ENCODE peak calls at places on chromosomes 6 and 20, in seven cellular contexts. O is stomach; C is stimulated activated CD8-positive, alpha-beta memory T cell treated with anti-CD3 and anti-CD28 coated beads, Interleukin-4, amount 100 ng/mL, for 1 hour; Z is A549; H is pons; B is stimulated activated CD4-positive, alpha-beta T cell treated with anti-CD3 and anti-CD28 coated beads, Interleukin-12 subunit alpha, Interleukin-12 subunit beta, amount 100 ng/mL, for 4 hours; L is fibroblast of pulmonary artery. V is an unnamed sample.

GRCh38 chr6:30687659-30688431 is 1.4 kb upstream of the PPP1R18 start:
- DNase-seq in O (no peak), H (no peak), C (no peak), Z (no peak), L (peak), B (no peak), V (no peak)

GRCh38 chr6:133341607-133342158 is 100.5 kb downstream of the EYA4 start:
- DNase-seq in Z (peak), L (peak), C (no peak), H (no peak), O (no peak), B (no peak), V (no peak)

GRCh38 chr20:11193241-11193640 is 519.4 kb upstream of the JAG1 start:
- DNase-seq in Z (no peak), L (no peak), H (no peak), B (no peak), C (no peak), O (no peak), V (no peak)

GRCh38 chr6:32883789-32884188 is 29.8 kb downstream of the PSMB9 start:
- DNase-seq in O (no peak), H (no peak), Z (no peak), C (no peak), B (no peak), L (peak), V (no peak)

GRCh38 chr20:34293589-34293988 is 9.6 kb downstream of the AHCY start:
- DNase-seq in C (no peak), Z (no peak), H (no peak), B (no peak), O (no peak), L (no peak), V (no peak)

GRCh38 chr6:1081566-1081965 is 230.3 kb upstream of the FOXQ1 start:
- DNase-seq in H (no peak), Z (no peak), O (no peak), L (no peak), C (no peak), B (no peak), V (no peak)

GRCh38 chr6:33840064-33840926 is 36.5 kb upstream of the MLN start:
- DNase-seq in L (peak), B (no peak), Z (peak), C (no peak), O (no peak), H (peak), V (peak)

GRCh38 chr6:156925718-156926607 is 148.8 kb downstream of the ARID1B start:
- DNase-seq in H (no peak), B (no peak), L (no peak), O (no peak), C (no peak), Z (no peak), V (no peak)

GRCh38 chr20:532530-532929 is 11.1 kb downstream of the CSNK2A1 start:
- DNase-seq in C (no peak), B (no peak), O (no peak), Z (no peak), L (no peak), H (no peak), V (no peak)

GRCh38 chr6:25334793-25335192 is 55.6 kb downstream of the CARMIL1 start:
- DNase-seq in Z (no peak), C (no peak), O (no peak), B (no peak), H (no peak), L (no peak), V (no peak)

GRCh38 chr20:56442381-56443365 is 25.8 kb upstream of the RTF2 start:
- DNase-seq in Z (no peak), C (no peak), O (no peak), B (no peak), L (peak), H (no peak), V (no peak)

GRCh38 chr6:20542927-20543602 is 8.8 kb downstream of the CDKAL1 start:
- DNase-seq in O (no peak), L (peak), B (no peak), H (no peak), C (no peak), Z (peak), V (no peak)

GRCh38 chr6:7997311-7997710 is 66.9 kb downstream of the BLOC1S5 start:
- DNase-seq in Z (no peak), B (no peak), L (no peak), C (no peak), H (no peak), O (no peak), V (no peak)

GRCh38 chr6:50135968-50136367 is 86.2 kb upstream of the DEFB112 start:
- DNase-seq in C (no peak), H (no peak), O (no peak), Z (no peak), L (no peak), B (no peak), V (no peak)

GRCh38 chr6:25250878-25251277 is 28.3 kb upstream of the CARMIL1 start:
- DNase-seq in O (no peak), L (no peak), Z (peak), B (no peak), C (no peak), H (no peak), V (no peak)

GRCh38 chr20:21315138-21315537 is 12.0 kb downstream of the XRN2 start:
- DNase-seq in O (no peak), B (no peak), C (no peak), Z (no peak), H (no peak), L (peak), V (peak)

GRCh38 chr6:34149831-34150400 is 4.0 kb upstream of the GRM4 start:
- DNase-seq in L (no peak), H (no peak), B (no peak), Z (no peak), O (no peak), C (no peak), V (no peak)

GRCh38 chr6:23269436-23269835 is 700.1 kb downstream of the HDGFL1 start:
- DNase-seq in Z (no peak), H (no peak), L (peak), O (no peak), B (no peak), C (no peak), V (no peak)

GRCh38 chr6:18513253-18513798 is 126.2 kb downstream of the RNF144B start:
- DNase-seq in Z (no peak), B (no peak), O (no peak), C (no peak), H (no peak), L (no peak), V (no peak)

GRCh38 chr20:2162125-2162822 is 60.6 kb downstream of the STK35 start:
- DNase-seq in O (no peak), H (no peak), Z (no peak), B (no peak), L (peak), C (no peak), V (no peak)

GRCh38 chr6:13425971-13426931 is 61.1 kb downstream of the GFOD1 start:
- DNase-seq in H (no peak), Z (no peak), L (peak), B (no peak), O (no peak), C (no peak), V (no peak)

GRCh38 chr6:30931959-30932645 is at the start of gene SFTA2:
- DNase-seq in O (no peak), C (no peak), Z (no peak), H (no peak), B (no peak), L (no peak), V (no peak)

GRCh38 chr20:29878281-29878741 is 1379.2 kb upstream of the DEFB115 start:
- DNase-seq in O (peak), L (peak), H (peak), B (no peak), Z (peak), C (no peak), V (no peak)

GRCh38 chr6:98904096-98904495 is 43.6 kb downstream of the FBXL4 start:
- DNase-seq in C (no peak), O (no peak), Z (no peak), H (no peak), B (no peak), L (peak), V (no peak)

GRCh38 chr6:143539723-143540122 is 28.2 kb upstream of the FUCA2 start:
- DNase-seq in B (no peak), H (no peak), Z (no peak), L (no peak), C (no peak), O (no peak), V (no peak)

GRCh38 chr6:84687487-84687886 is 76.9 kb downstream of the TBX18 start:
- DNase-seq in H (no peak), Z (no peak), O (no peak), B (no peak), L (peak), C (no peak), V (no peak)

GRCh38 chr6:142300758-142301251 is 1.0 kb upstream of the ADGRG6 start:
- DNase-seq in Z (peak), O (peak), L (peak), B (no peak), H (no peak), C (no peak), V (no peak)

GRCh38 chr6:1606533-1607235 is 3.0 kb upstream of the FOXC1 start:
- DNase-seq in H (no peak), L (no peak), C (no peak), Z (no peak), B (no peak), O (no peak), V (no peak)

GRCh38 chr20:1811621-1812498 is 83.3 kb upstream of the SIRPA start:
- DNase-seq in L (no peak), H (peak), O (no peak), C (no peak), Z (peak), B (no peak), V (no peak)

GRCh38 chr6:46098678-46099077 is 31.1 kb upstream of the ENPP4 start:
- DNase-seq in Z (no peak), L (no peak), O (peak), H (peak), B (no peak), C (no peak), V (no peak)

GRCh38 chr6:24859608-24860007 is 60.9 kb upstream of the ARMH2 start:
- DNase-seq in L (no peak), O (no peak), C (no peak), H (no peak), Z (no peak), B (no peak), V (no peak)

GRCh38 chr6:9458424-9458823 is 956.5 kb downstream of the TFAP2A start:
- DNase-seq in H (no peak), B (no peak), O (no peak), Z (no peak), C (no peak), L (no peak), V (no peak)

GRCh38 chr6:169172435-169172834 is 81.2 kb downstream of the THBS2 start:
- DNase-seq in Z (peak), O (no peak), H (no peak), B (no peak), C (no peak), L (peak), V (no peak)

V was measured in stimulated activated naive B cell treated with anti-CD40 and anti-IgM and Interleukin-4, amounts not matched to agents 10 μg/mL and 1 μg/mL and 100 μg/mL, for 72 hours.